ENCODE peak calls at places on chromosomes 6 and 20, in six cellular contexts. One of them, this sample, is unnamed.

GRCh38 chr6:154404791-154405400 is 48.3 kb upstream of the IPCEF1 start:
- DNase-seq in T1000: peak; percentile 20
- DNase-seq in transverse colon: no peak
- DNase-seq in Calu3: no peak
- DNase-seq in smooth muscle cell of the brain vasculature: no peak
- DNase-seq in endodermal cell: no peak
- DNase-seq in this sample: no peak

GRCh38 chr20:635028-635427 is 18.0 kb downstream of the SRXN1 start:
- DNase-seq in Calu3: no peak
- DNase-seq in endodermal cell: no peak
- DNase-seq in T1000: no peak
- DNase-seq in smooth muscle cell of the brain vasculature: no peak
- DNase-seq in transverse colon: no peak
- DNase-seq in this sample: no peak

GRCh38 chr6:30135147-30135546 is 793 bp upstream of the TRIM40 start:
- DNase-seq in smooth muscle cell of the brain vasculature: no peak
- DNase-seq in T1000: no peak
- DNase-seq in transverse colon: no peak
- DNase-seq in Calu3: no peak
- DNase-seq in endodermal cell: no peak
- DNase-seq in this sample: no peak

GRCh38 chr20:61253640-61254511 is 1.8 kb downstream of the CDH4 start:
- DNase-seq in Calu3: no peak
- DNase-seq in smooth muscle cell of the brain vasculature: no peak
- DNase-seq in endodermal cell: peak; percentile 80
- DNase-seq in transverse colon: no peak
- DNase-seq in T1000: no peak
- DNase-seq in this sample: peak; percentile 53

GRCh38 chr20:44931911-44932310 is 22.1 kb downstream of the PABPC1L start:
- DNase-seq in Calu3: no peak
- DNase-seq in T1000: no peak
- DNase-seq in transverse colon: no peak
- DNase-seq in smooth muscle cell of the brain vasculature: no peak
- DNase-seq in endodermal cell: no peak
- DNase-seq in this sample: no peak

GRCh38 chr20:2379511-2380229 is 1.0 kb upstream of the TGM6 start:
- DNase-seq in smooth muscle cell of the brain vasculature: no peak
- DNase-seq in endodermal cell: no peak
- DNase-seq in transverse colon: no peak
- DNase-seq in Calu3: no peak
- DNase-seq in T1000: no peak
- DNase-seq in this sample: peak; percentile 14

GRCh38 chr20:25012616-25013189 is 20.2 kb upstream of the APMAP start:
- DNase-seq in Calu3: no peak
- DNase-seq in T1000: no peak
- DNase-seq in smooth muscle cell of the brain vasculature: no peak
- DNase-seq in transverse colon: no peak
- DNase-seq in endodermal cell: peak; percentile 29
- DNase-seq in this sample: no peak

GRCh38 chr6:118709859-118710350 is 58.5 kb upstream of the CEP85L start:
- DNase-seq in smooth muscle cell of the brain vasculature: no peak
- DNase-seq in Calu3: peak; percentile 12
- DNase-seq in T1000: no peak
- DNase-seq in endodermal cell: no peak
- DNase-seq in transverse colon: peak; percentile 55
- DNase-seq in this sample: peak; percentile 76

GRCh38 chr6:170134077-170135040 is 156.5 kb downstream of the DLL1 start:
- DNase-seq in endodermal cell: peak; percentile 32
- DNase-seq in T1000: no peak
- DNase-seq in smooth muscle cell of the brain vasculature: no peak
- DNase-seq in Calu3: no peak
- DNase-seq in transverse colon: no peak
- DNase-seq in this sample: no peak

GRCh38 chr6:142240203-142240602 is 61.6 kb upstream of the ADGRG6 start:
- DNase-seq in T1000: no peak
- DNase-seq in endodermal cell: no peak
- DNase-seq in transverse colon: no peak
- DNase-seq in smooth muscle cell of the brain vasculature: no peak
- DNase-seq in Calu3: no peak
- DNase-seq in this sample: no peak

GRCh38 chr20:60804918-60805631 is 447.0 kb upstream of the CDH4 start:
- DNase-seq in transverse colon: no peak
- DNase-seq in T1000: no peak
- DNase-seq in smooth muscle cell of the brain vasculature: no peak
- DNase-seq in endodermal cell: peak; percentile 56
- DNase-seq in Calu3: no peak
- DNase-seq in this sample: peak; percentile 42

GRCh38 chr6:80769101-80769500 is 662.6 kb downstream of the BCKDHB start:
- DNase-seq in T1000: no peak
- DNase-seq in transverse colon: no peak
- DNase-seq in Calu3: no peak
- DNase-seq in endodermal cell: no peak
- DNase-seq in smooth muscle cell of the brain vasculature: peak; percentile 73
- DNase-seq in this sample: no peak

GRCh38 chr6:54481096-54481495 is 172.9 kb downstream of the TINAG start:
- DNase-seq in Calu3: peak; percentile 41
- DNase-seq in transverse colon: no peak
- DNase-seq in T1000: no peak
- DNase-seq in smooth muscle cell of the brain vasculature: no peak
- DNase-seq in endodermal cell: no peak
- DNase-seq in this sample: no peak

GRCh38 chr6:132687306-132687705 is 26.5 kb downstream of the VNN1 start:
- DNase-seq in smooth muscle cell of the brain vasculature: no peak
- DNase-seq in T1000: no peak
- DNase-seq in transverse colon: no peak
- DNase-seq in endodermal cell: no peak
- DNase-seq in Calu3: peak; percentile 28
- DNase-seq in this sample: no peak

GRCh38 chr20:49381558-49382493 is 100.6 kb downstream of the KCNB1 start:
- DNase-seq in transverse colon: peak; percentile 61
- DNase-seq in endodermal cell: no peak
- DNase-seq in Calu3: peak; percentile 23
- DNase-seq in T1000: no peak
- DNase-seq in smooth muscle cell of the brain vasculature: peak; percentile 88
- DNase-seq in this sample: no peak

GRCh38 chr6:128275681-128276080 is 244.7 kb downstream of the PTPRK start:
- DNase-seq in Calu3: no peak
- DNase-seq in T1000: no peak
- DNase-seq in transverse colon: no peak
- DNase-seq in endodermal cell: no peak
- DNase-seq in smooth muscle cell of the brain vasculature: no peak
- DNase-seq in this sample: no peak

GRCh38 chr6:81876977-81877376 is 124.5 kb upstream of the TENT5A start:
- DNase-seq in endodermal cell: no peak
- DNase-seq in T1000: no peak
- DNase-seq in Calu3: no peak
- DNase-seq in transverse colon: no peak
- DNase-seq in smooth muscle cell of the brain vasculature: no peak
- DNase-seq in this sample: no peak

GRCh38 chr20:10636326-10636818 is 37.4 kb downstream of the JAG1 start:
- DNase-seq in T1000: no peak
- DNase-seq in smooth muscle cell of the brain vasculature: no peak
- DNase-seq in endodermal cell: no peak
- DNase-seq in Calu3: no peak
- DNase-seq in transverse colon: no peak
- DNase-seq in this sample: no peak

GRCh38 chr6:93300661-93301060 is 118.7 kb downstream of the EPHA7 start:
- DNase-seq in transverse colon: no peak
- DNase-seq in Calu3: no peak
- DNase-seq in smooth muscle cell of the brain vasculature: no peak
- DNase-seq in T1000: no peak
- DNase-seq in endodermal cell: no peak
- DNase-seq in this sample: no peak

GRCh38 chr6:54647301-54647664 is 199.3 kb upstream of the FAM83B start:
- DNase-seq in transverse colon: no peak
- DNase-seq in Calu3: no peak
- DNase-seq in smooth muscle cell of the brain vasculature: no peak
- DNase-seq in endodermal cell: no peak
- DNase-seq in T1000: no peak
- DNase-seq in this sample: no peak

GRCh38 chr6:107075951-107076381 is 39.3 kb downstream of the BEND3 start:
- DNase-seq in endodermal cell: peak; percentile 42
- DNase-seq in T1000: no peak
- DNase-seq in smooth muscle cell of the brain vasculature: no peak
- DNase-seq in transverse colon: no peak
- DNase-seq in Calu3: no peak
- DNase-seq in this sample: no peak

GRCh38 chr20:3041818-3042504 is 1.5 kb upstream of the GNRH2 start:
- DNase-seq in T1000: no peak
- DNase-seq in endodermal cell: no peak
- DNase-seq in Calu3: no peak
- DNase-seq in transverse colon: no peak
- DNase-seq in smooth muscle cell of the brain vasculature: no peak
- DNase-seq in this sample: no peak

GRCh38 chr6:160386869-160387518 is 38.8 kb downstream of the SLC22A3 start:
- DNase-seq in Calu3: peak; percentile 77
- DNase-seq in smooth muscle cell of the brain vasculature: no peak
- DNase-seq in endodermal cell: no peak
- DNase-seq in transverse colon: peak; percentile 35
- DNase-seq in T1000: peak; percentile 35
- DNase-seq in this sample: peak; percentile 51

GRCh38 chr6:138973481-138974140 is 14.4 kb downstream of the REPS1 start:
- DNase-seq in transverse colon: no peak
- DNase-seq in endodermal cell: no peak
- DNase-seq in Calu3: no peak
- DNase-seq in T1000: no peak
- DNase-seq in smooth muscle cell of the brain vasculature: no peak
- DNase-seq in this sample: no peak

GRCh38 chr6:160430741-160431140 is 82.6 kb downstream of the SLC22A3 start:
- DNase-seq in endodermal cell: no peak
- DNase-seq in Calu3: no peak
- DNase-seq in smooth muscle cell of the brain vasculature: no peak
- DNase-seq in T1000: no peak
- DNase-seq in transverse colon: no peak
- DNase-seq in this sample: no peak

GRCh38 chr20:1417273-1417672 is 24.4 kb upstream of the FKBP1A start:
- DNase-seq in endodermal cell: no peak
- DNase-seq in T1000: peak; percentile 67
- DNase-seq in transverse colon: no peak
- DNase-seq in smooth muscle cell of the brain vasculature: no peak
- DNase-seq in Calu3: no peak
- DNase-seq in this sample: peak; percentile 67

GRCh38 chr20:34452281-34452982 is 63.8 kb upstream of the DYNLRB1 start:
- DNase-seq in smooth muscle cell of the brain vasculature: no peak
- DNase-seq in transverse colon: no peak
- DNase-seq in endodermal cell: no peak
- DNase-seq in T1000: no peak
- DNase-seq in Calu3: no peak
- DNase-seq in this sample: no peak

GRCh38 chr6:21831531-21832291 is 238.2 kb downstream of the SOX4 start:
- DNase-seq in Calu3: no peak
- DNase-seq in T1000: no peak
- DNase-seq in transverse colon: no peak
- DNase-seq in smooth muscle cell of the brain vasculature: no peak
- DNase-seq in endodermal cell: no peak
- DNase-seq in this sample: no peak

GRCh38 chr6:29474996-29475395 is 12.8 kb downstream of the MAS1L start:
- DNase-seq in transverse colon: no peak
- DNase-seq in smooth muscle cell of the brain vasculature: no peak
- DNase-seq in endodermal cell: no peak
- DNase-seq in Calu3: no peak
- DNase-seq in T1000: no peak
- DNase-seq in this sample: no peak

GRCh38 chr6:24215068-24215467 is 89.1 kb downstream of the NRSN1 start:
- DNase-seq in T1000: no peak
- DNase-seq in smooth muscle cell of the brain vasculature: no peak
- DNase-seq in transverse colon: no peak
- DNase-seq in endodermal cell: no peak
- DNase-seq in Calu3: no peak
- DNase-seq in this sample: no peak

GRCh38 chr20:63706852-63707557 is 771 bp downstream of the ARFRP1 start:
- DNase-seq in smooth muscle cell of the brain vasculature: no peak
- DNase-seq in transverse colon: peak; percentile 70
- DNase-seq in Calu3: peak; percentile 75
- DNase-seq in endodermal cell: peak; percentile 75
- DNase-seq in T1000: no peak
- DNase-seq in this sample: peak; percentile 37

GRCh38 chr6:131061041-131061770 is 1.8 kb downstream of the EPB41L2 start:
- DNase-seq in smooth muscle cell of the brain vasculature: no peak
- DNase-seq in T1000: no peak
- DNase-seq in endodermal cell: peak; percentile 53
- DNase-seq in transverse colon: no peak
- DNase-seq in Calu3: no peak
- DNase-seq in this sample: peak; percentile 76

GRCh38 chr20:11807070-11807741 is 110.5 kb upstream of the BTBD3 start:
- DNase-seq in Calu3: no peak
- DNase-seq in endodermal cell: no peak
- DNase-seq in smooth muscle cell of the brain vasculature: peak; percentile 40
- DNase-seq in transverse colon: no peak
- DNase-seq in T1000: no peak
- DNase-seq in this sample: no peak